ENCODE peak calls at places on chromosomes 2 and 18, in six cellular contexts. P, Y, A, J, T and F are unnamed samples.

GRCh38 chr2:71997843-71998242 is 149.8 kb downstream of the CYP26B1 start:
- DNase-seq in P (no peak), Y (no peak), A (no peak), J (no peak), T (no peak), F (no peak)

GRCh38 chr2:207970138-207970824 is 55.0 kb downstream of the PLEKHM3 start:
- DNase-seq in P (no peak), Y (no peak), A (no peak), J (no peak), T (no peak), F (no peak)

GRCh38 chr18:49861659-49862058 is 48.3 kb upstream of the ACAA2 start:
- DNase-seq in P (no peak), Y (no peak), A (no peak), J (no peak), T (no peak), F (no peak)

GRCh38 chr18:75854174-75854573 is 426.7 kb upstream of the SMIM21 start:
- DNase-seq in P (no peak), Y (no peak), A (no peak), J (no peak), T (no peak), F (peak)

GRCh38 chr2:229610871-229611270 is 103.5 kb downstream of the DNER start:
- DNase-seq in P (peak), Y (no peak), A (no peak), J (no peak), T (no peak), F (no peak)

GRCh38 chr2:218956039-218956438 is 3.4 kb upstream of the CDK5R2 start:
- DNase-seq in P (no peak), Y (no peak), A (no peak), J (no peak), T (no peak), F (no peak)

GRCh38 chr2:46555646-46556205 is 76.4 kb downstream of the TMEM247 start:
- DNase-seq in P (no peak), Y (no peak), A (no peak), J (no peak), T (no peak), F (no peak)

GRCh38 chr2:232689152-232689910 is 7.8 kb upstream of the GIGYF2 start:
- DNase-seq in P (peak), Y (no peak), A (no peak), J (no peak), T (peak), F (no peak)

GRCh38 chr2:164771897-164772296 is 69.7 kb downstream of the COBLL1 start:
- DNase-seq in P (no peak), Y (no peak), A (no peak), J (no peak), T (no peak), F (no peak)

GRCh38 chr2:219454217-219454616 is 19.6 kb downstream of the SPEG start:
- DNase-seq in P (peak), Y (no peak), A (no peak), J (no peak), T (no peak), F (no peak)

GRCh38 chr2:224308267-224308911 is 93.5 kb downstream of the FAM124B start:
- DNase-seq in P (no peak), Y (no peak), A (no peak), J (no peak), T (no peak), F (no peak)

GRCh38 chr2:10161206-10161931 is 38.8 kb downstream of the RRM2 start:
- DNase-seq in P (peak), Y (no peak), A (peak), J (no peak), T (peak), F (no peak)

GRCh38 chr18:52812834-52813233 is 472.8 kb downstream of the DCC start:
- DNase-seq in P (no peak), Y (no peak), A (no peak), J (no peak), T (no peak), F (no peak)

GRCh38 chr2:108243566-108243965 is 3.8 kb downstream of the SULT1C3 start:
- DNase-seq in P (no peak), Y (no peak), A (no peak), J (no peak), T (peak), F (no peak)

GRCh38 chr2:181218271-181218935 is 238.0 kb downstream of the UBE2E3 start:
- DNase-seq in P (no peak), Y (no peak), A (no peak), J (no peak), T (no peak), F (no peak)

GRCh38 chr2:240638517-240639160 is 13.4 kb downstream of the GPR35 start:
- DNase-seq in P (no peak), Y (no peak), A (no peak), J (no peak), T (no peak), F (no peak)

GRCh38 chr2:55425449-55425848 is 5.8 kb upstream of the CCDC88A start:
- DNase-seq in P (peak), Y (no peak), A (no peak), J (no peak), T (peak), F (no peak)

GRCh38 chr2:24359701-24360049 is 661 bp downstream of the ITSN2 start:
- DNase-seq in P (peak), Y (no peak), A (peak), J (peak), T (no peak), F (no peak)

GRCh38 chr18:76662621-76663020 is 159.7 kb upstream of the ZNF236 start:
- DNase-seq in P (no peak), Y (no peak), A (no peak), J (no peak), T (no peak), F (no peak)

GRCh38 chr18:59451963-59452362 is 92.9 kb upstream of the LMAN1 start:
- DNase-seq in P (no peak), Y (no peak), A (no peak), J (no peak), T (no peak), F (no peak)

GRCh38 chr2:20223345-20224190 is 1.4 kb downstream of the SDC1 start:
- DNase-seq in P (peak), Y (peak), A (no peak), J (no peak), T (no peak), F (no peak)

GRCh38 chr2:174059178-174059874 is 94.2 kb upstream of the SP3 start:
- DNase-seq in P (peak), Y (no peak), A (no peak), J (no peak), T (peak), F (no peak)

GRCh38 chr2:214651451-214651850 is 158.0 kb downstream of the BARD1 start:
- DNase-seq in P (peak), Y (no peak), A (no peak), J (no peak), T (no peak), F (no peak)

GRCh38 chr2:238106698-238107524 is 6.8 kb downstream of the ESPNL start:
- DNase-seq in P (no peak), Y (no peak), A (no peak), J (no peak), T (no peak), F (peak)

GRCh38 chr18:10152475-10152874 is 238.7 kb downstream of the VAPA start:
- DNase-seq in P (no peak), Y (no peak), A (peak), J (no peak), T (no peak), F (no peak)

GRCh38 chr2:206556357-206556949 is 85.8 kb upstream of the FAM237A start:
- DNase-seq in P (peak), Y (no peak), A (no peak), J (no peak), T (peak), F (no peak)

GRCh38 chr2:8534729-8535397 is 147.0 kb upstream of the ID2 start:
- DNase-seq in P (peak), Y (no peak), A (peak), J (peak), T (no peak), F (no peak)

GRCh38 chr2:104583791-104584190 is 270.1 kb upstream of the POU3F3 start:
- DNase-seq in P (no peak), Y (no peak), A (no peak), J (no peak), T (no peak), F (peak)

GRCh38 chr2:1747065-1747941 is 3.0 kb upstream of the PXDN start:
- DNase-seq in P (no peak), Y (no peak), A (peak), J (no peak), T (no peak), F (no peak)

GRCh38 chr2:172227719-172228118 is 125.0 kb upstream of the DLX2 start:
- DNase-seq in P (no peak), Y (no peak), A (no peak), J (peak), T (no peak), F (no peak)

GRCh38 chr2:32844253-32844652 is 102.5 kb upstream of the LTBP1 start:
- DNase-seq in P (no peak), Y (no peak), A (no peak), J (no peak), T (no peak), F (no peak)

GRCh38 chr18:65523461-65523860 is 227.4 kb upstream of the CDH7 start:
- DNase-seq in P (no peak), Y (no peak), A (no peak), J (no peak), T (no peak), F (no peak)
- TF ChIP-seq CTCF in P (no peak), Y (no peak), A (no peak), J (no peak), T (no peak), F (no peak)

DNA sequence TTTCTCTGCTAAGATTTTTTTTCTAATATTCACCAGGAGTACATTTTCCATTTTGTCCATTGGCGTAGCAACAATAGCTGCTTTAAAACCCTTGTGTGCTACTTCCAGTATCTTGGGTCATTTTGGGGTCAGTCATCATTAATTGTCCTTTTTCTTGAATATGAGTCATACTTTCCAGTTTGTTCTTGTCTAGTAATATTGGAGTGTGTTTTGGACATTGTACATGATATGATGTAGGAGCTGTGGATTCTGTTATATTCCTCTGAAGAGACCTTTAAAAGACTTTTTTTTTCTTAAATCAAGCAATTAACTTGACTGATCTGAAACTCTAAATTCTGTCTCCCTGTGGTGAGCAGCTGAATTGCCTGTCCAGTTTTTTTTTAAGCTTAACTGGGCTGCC is 40.8 kb downstream of the AGPS start:
- DNase-seq in P (peak), Y (no peak), A (no peak), J (no peak), T (no peak), F (no peak)
- TF ChIP-seq CTCF in P (no peak), Y (no peak), A (no peak), J (no peak), T (no peak), F (no peak)

GRCh38 chr2:45093181-45093580 is 83.9 kb upstream of the SIX2 start:
- DNase-seq in P (no peak), Y (no peak), A (no peak), J (no peak), T (no peak), F (no peak)
- TF ChIP-seq CTCF in P (no peak), Y (no peak), A (no peak), J (no peak), T (no peak), F (no peak)

DNA sequence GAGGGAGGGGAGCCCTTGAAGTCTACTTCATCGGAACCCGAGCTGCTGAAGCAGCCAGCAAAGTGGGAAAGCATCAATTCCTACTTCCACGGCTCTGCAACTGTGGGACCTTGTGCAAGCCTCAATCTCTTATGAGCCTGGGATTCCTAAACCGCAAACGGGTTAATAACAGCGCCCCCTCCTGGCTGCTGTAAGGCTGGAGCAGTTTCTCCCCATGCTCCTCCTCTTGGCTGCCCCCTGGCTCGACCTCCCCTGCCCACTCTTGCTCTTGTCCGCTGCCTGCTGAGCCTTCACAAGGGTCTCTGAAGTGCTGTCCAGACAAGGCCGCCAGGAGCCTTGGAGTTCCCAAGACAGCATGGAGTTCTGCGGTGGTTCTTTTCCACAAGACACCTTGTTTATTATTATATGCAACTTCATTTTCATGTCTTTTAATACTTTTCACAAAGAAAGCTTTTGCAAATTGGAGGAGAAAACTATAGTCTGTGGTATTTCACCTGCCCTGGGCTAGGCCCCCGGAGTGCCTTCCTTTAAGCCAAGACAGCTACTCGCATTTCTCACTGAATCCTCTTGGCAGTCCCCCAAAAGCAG is 157.2 kb downstream of the DDX1 start:
- DNase-seq in P (no peak), Y (peak), A (peak), J (no peak), T (no peak), F (peak)
- TF ChIP-seq CTCF in P (no peak), Y (peak), A (peak), J (no peak), T (peak), F (peak)

GRCh38 chr2:120148229-120148628 is 75.0 kb downstream of the TMEM185B start:
- DNase-seq in P (no peak), Y (no peak), A (no peak), J (no peak), T (no peak), F (no peak)

GRCh38 chr2:120149406-120149805 is 73.8 kb downstream of the TMEM185B start:
- DNase-seq in P (no peak), Y (no peak), A (no peak), J (no peak), T (no peak), F (no peak)

GRCh38 chr2:120142528-120143261 is 80.5 kb downstream of the TMEM185B start:
- DNase-seq in P (no peak), Y (no peak), A (no peak), J (no peak), T (no peak), F (no peak)

GRCh38 chr2:120150040-120150482 is 73.1 kb downstream of the TMEM185B start:
- DNase-seq in P (no peak), Y (no peak), A (no peak), J (no peak), T (no peak), F (no peak)

GRCh38 chr2:120148669-120149068 is 74.5 kb downstream of the TMEM185B start:
- DNase-seq in P (no peak), Y (no peak), A (no peak), J (no peak), T (no peak), F (no peak)
- TF ChIP-seq CTCF in P (no peak), Y (no peak), A (no peak), J (no peak), T (no peak), F (no peak)

DNA sequence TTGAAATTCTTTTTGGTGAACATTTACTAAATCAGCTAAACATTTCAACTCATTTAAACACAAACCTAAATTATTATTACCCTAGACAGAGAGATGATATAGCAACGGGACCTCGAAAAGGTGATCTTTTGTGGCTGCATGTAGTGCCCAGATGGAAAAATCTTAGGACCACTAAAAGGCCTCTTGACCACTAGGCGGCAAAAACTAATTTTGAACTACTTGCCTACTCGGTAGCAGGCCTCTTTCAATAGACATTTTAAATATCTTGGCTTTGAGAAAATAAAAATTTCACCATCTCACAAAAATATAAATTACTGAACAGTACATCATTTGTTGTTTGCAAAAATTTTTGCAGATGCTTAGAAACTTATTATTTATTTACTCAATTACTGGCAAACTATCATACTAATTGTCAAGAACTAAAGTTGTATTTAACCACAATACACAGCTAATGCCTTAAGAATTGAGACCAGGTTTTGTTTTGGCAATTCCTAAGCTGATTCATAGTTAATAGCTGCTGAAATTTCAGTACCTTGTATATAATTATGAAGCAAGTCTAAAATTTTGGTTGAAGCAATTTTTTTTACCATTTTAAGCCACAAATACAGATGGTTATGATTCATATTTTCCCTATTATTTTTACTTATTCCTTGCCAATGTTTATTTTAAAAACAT is 9.4 kb downstream of the COL3A1 start:
- DNase-seq in P (peak), Y (no peak), A (no peak), J (no peak), T (peak), F (no peak)
- TF ChIP-seq CTCF in P (peak), Y (peak), A (no peak), J (no peak), T (peak), F (peak)

GRCh38 chr2:189178007-189178406 is 1.6 kb downstream of the COL5A2 start:
- DNase-seq in P (no peak), Y (no peak), A (no peak), J (no peak), T (no peak), F (no peak)
- TF ChIP-seq CTCF in P (peak), Y (peak), A (no peak), J (no peak), T (peak), F (peak)

DNA sequence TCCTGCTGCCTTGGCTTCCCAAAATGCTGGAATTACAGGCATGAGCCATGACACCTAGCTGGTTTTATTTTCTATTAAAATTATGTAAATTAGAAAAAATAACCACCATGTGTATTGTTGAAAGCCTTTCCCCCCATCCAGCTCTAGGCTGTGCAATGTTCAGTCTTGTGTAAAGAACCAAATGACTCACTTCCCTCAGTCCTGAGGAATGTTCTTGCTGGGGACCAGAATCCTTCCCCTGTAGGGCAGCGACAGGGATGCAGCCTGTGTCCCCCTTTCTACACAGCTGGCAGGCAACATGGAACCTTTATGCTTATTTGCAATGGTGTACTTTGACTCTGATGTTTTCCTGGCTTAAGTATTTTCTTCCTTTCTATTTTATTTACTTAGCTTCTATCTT is 29.4 kb downstream of the AOX1 start:
- DNase-seq in P (peak), Y (no peak), A (no peak), J (no peak), T (peak), F (no peak)
- TF ChIP-seq CTCF in P (no peak), Y (no peak), A (no peak), J (no peak), T (peak), F (no peak)

GRCh38 chr2:235085476-235085875 is 133.7 kb downstream of the SH3BP4 start:
- DNase-seq in P (no peak), Y (no peak), A (no peak), J (no peak), T (no peak), F (no peak)

GRCh38 chr2:235091421-235091820 is 139.6 kb downstream of the SH3BP4 start:
- DNase-seq in P (no peak), Y (no peak), A (no peak), J (no peak), T (no peak), F (no peak)

GRCh38 chr2:235088608-235089020 is 136.8 kb downstream of the SH3BP4 start:
- DNase-seq in P (no peak), Y (no peak), A (no peak), J (no peak), T (no peak), F (no peak)

GRCh38 chr2:235086481-235087184 is 134.8 kb downstream of the SH3BP4 start:
- DNase-seq in P (no peak), Y (no peak), A (no peak), J (peak), T (no peak), F (no peak)

DNA sequence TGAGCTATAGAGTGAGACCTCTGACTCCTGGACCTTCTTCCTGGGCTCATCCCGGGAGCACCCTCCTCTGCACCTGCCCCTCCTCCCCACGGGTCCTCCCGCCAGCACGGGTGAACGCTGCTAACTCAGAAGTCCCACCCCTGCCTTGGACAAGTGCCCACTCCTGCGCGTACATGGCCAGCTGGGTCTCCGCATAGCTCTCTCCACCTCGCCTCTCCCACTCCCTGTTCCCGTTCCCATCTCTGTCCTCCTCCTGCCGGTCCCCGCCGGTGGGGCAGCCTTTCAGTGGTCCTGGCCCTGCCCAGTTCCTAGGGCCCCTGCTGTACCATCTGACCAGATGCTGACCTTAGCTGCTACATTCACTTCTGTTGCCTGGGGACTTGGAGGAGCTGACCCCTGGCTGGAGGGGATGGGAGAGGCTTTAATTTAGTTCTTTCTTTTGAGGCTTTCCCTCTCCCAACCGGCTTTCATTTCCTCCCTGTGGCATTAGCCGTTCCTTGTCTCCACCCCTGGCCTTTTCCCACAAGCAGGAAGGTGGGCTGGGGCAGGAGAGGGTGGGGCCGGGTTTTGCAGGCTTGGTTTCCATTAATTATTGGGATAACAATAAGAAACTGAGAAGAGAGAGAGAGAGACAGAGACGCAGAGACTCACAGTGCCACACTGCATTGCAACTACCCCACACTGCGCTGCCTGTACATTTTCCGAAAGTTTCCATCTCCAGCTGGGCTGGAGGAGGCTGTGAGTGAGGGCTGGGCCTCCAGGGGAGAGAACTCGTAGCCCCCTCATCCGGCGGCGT is 136.2 kb downstream of the SH3BP4 start:
- DNase-seq in P (peak), Y (peak), A (no peak), J (no peak), T (no peak), F (peak)
- TF ChIP-seq CTCF in P (no peak), Y (no peak), A (no peak), J (no peak), T (no peak), F (no peak)